ENCODE peak calls at places on chromosomes 4 and X, in nine cellular contexts. D is fibroblast of lung, L is transverse colon, F is lower lobe of right lung, O is uterus, P is H1, A is mesendoderm, Q is mammary epithelial cell, B is NT2/D1. T is an unnamed sample. For H3K27me3, the result is how much of the 10 kb centered on the place peaks cover.

GRCh38 chr4:158322119-158322518 is 111.8 kb downstream of the TMEM144 start:
- DNase-seq in B (no peak), F (no peak), Q (no peak), D (no peak), A (peak), L (no peak), O (no peak), P (no peak), T (no peak)

GRCh38 chr4:41360214-41360910 is 103.6 kb downstream of the UCHL1 start:
- DNase-seq in B (no peak), D (peak), O (no peak), L (peak), F (peak), A (peak), Q (peak), P (no peak), T (peak)

GRCh38 chrX:19007011-19007410 is 23.1 kb upstream of the PHKA2 start:
- DNase-seq in L (no peak), Q (no peak), O (no peak), A (no peak), D (no peak), B (no peak), P (no peak), F (no peak), T (no peak)

GRCh38 chrX:44456685-44457084 is 86.0 kb downstream of the FUNDC1 start:
- DNase-seq in B (no peak), O (no peak), L (no peak), A (no peak), D (no peak), P (no peak), Q (peak), F (no peak), T (no peak)

GRCh38 chr4:168587326-168588125 is 90.7 kb downstream of the PALLD start:
- DNase-seq in A (peak), L (no peak), F (no peak), B (no peak), O (peak), Q (peak), D (peak), P (no peak), T (no peak)

GRCh38 chrX:153861733-153862300 is 24.2 kb downstream of the L1CAM start:
- DNase-seq in L (no peak), F (no peak), B (no peak), Q (no peak), D (no peak), A (no peak), P (no peak), O (no peak), T (peak)

GRCh38 chrX:150731795-150732194 is 38.6 kb downstream of the MTMR1 start:
- DNase-seq in A (no peak), O (no peak), P (no peak), L (no peak), Q (peak), F (no peak), B (no peak), D (peak), T (no peak)

GRCh38 chr4:24219171-24219570 is 329.3 kb upstream of the PPARGC1A start:
- DNase-seq in F (no peak), P (no peak), L (no peak), O (no peak), A (peak), B (no peak), D (no peak), Q (no peak), T (no peak)

GRCh38 chr4:167903291-167903721 is 189.0 kb upstream of the ANXA10 start:
- DNase-seq in P (no peak), A (no peak), L (no peak), F (no peak), B (no peak), O (no peak), Q (peak), D (peak), T (no peak)

GRCh38 chr4:182918044-182918607 is 940 bp upstream of the DCTD start:
- DNase-seq in L (no peak), Q (peak), P (no peak), D (no peak), F (no peak), B (no peak), O (no peak), A (no peak), T (no peak)

GRCh38 chrX:130594453-130594916 is 192.7 kb downstream of the RBMX2 start:
- DNase-seq in A (no peak), L (no peak), Q (no peak), D (no peak), B (no peak), P (no peak), F (no peak), O (no peak), T (no peak)

GRCh38 chrX:85111347-85111746 is 107.7 kb downstream of the APOOL start:
- DNase-seq in Q (no peak), D (peak), F (no peak), L (no peak), P (no peak), A (no peak), B (no peak), O (no peak), T (no peak)

GRCh38 chr4:30617836-30618235 is 102.3 kb upstream of the PCDH7 start:
- DNase-seq in F (no peak), O (no peak), P (no peak), D (no peak), Q (no peak), A (no peak), L (no peak), B (no peak), T (no peak)

GRCh38 chrX:8987672-8988250 is 46.2 kb downstream of the FAM9B start:
- DNase-seq in P (no peak), F (no peak), A (no peak), Q (no peak), O (no peak), D (no peak), B (no peak), L (no peak), T (no peak)

GRCh38 chr4:21697583-21697982 is 251.0 kb downstream of the KCNIP4 start:
- DNase-seq in P (peak), B (peak), L (no peak), D (peak), A (peak), Q (peak), F (peak), O (no peak), T (peak)

GRCh38 chrX:146435472-146435871 is 374.1 kb upstream of the CXorf51B start:
- DNase-seq in D (no peak), P (no peak), L (no peak), F (no peak), O (no peak), Q (no peak), B (no peak), A (no peak), T (no peak)

GRCh38 chrX:18994713-18995112 is 10.8 kb upstream of the PHKA2 start:
- DNase-seq in O (no peak), Q (peak), B (no peak), D (peak), A (no peak), P (no peak), L (no peak), F (no peak), T (no peak)

GRCh38 chrX:48278958-48279357 is 23.8 kb downstream of the SSX1 start:
- DNase-seq in D (no peak), A (peak), L (no peak), P (no peak), Q (no peak), F (no peak), O (no peak), B (peak), T (peak)

GRCh38 chrX:23832750-23833149 is 49.8 kb downstream of the SAT1 start:
- DNase-seq in F (no peak), Q (no peak), A (no peak), P (no peak), D (no peak), L (no peak), B (no peak), O (no peak), T (no peak)

GRCh38 chrX:93695981-93696380 is 22.0 kb downstream of the FAM133A start:
- DNase-seq in A (no peak), O (no peak), Q (no peak), F (no peak), B (no peak), D (no peak), P (no peak), L (no peak), T (no peak)

GRCh38 chrX:144730486-144730885 is 516.8 kb upstream of the SPANXN1 start:
- DNase-seq in P (no peak), A (no peak), F (no peak), O (no peak), B (no peak), L (no peak), Q (peak), D (no peak), T (no peak)

GRCh38 chr4:163707873-163708272 is 213.4 kb downstream of the TMA16 start:
- DNase-seq in B (no peak), A (peak), P (no peak), F (no peak), D (no peak), O (no peak), L (no peak), Q (no peak), T (no peak)

GRCh38 chr4:173317003-173317402 is 17.2 kb downstream of the HMGB2 start:
- DNase-seq in F (no peak), Q (no peak), P (no peak), O (no peak), L (no peak), A (peak), D (no peak), B (no peak), T (peak)

GRCh38 chrX:115966920-115967319 is 203.6 kb upstream of the AGTR2 start:
- DNase-seq in D (no peak), Q (no peak), P (no peak), F (no peak), O (no peak), A (no peak), B (no peak), L (no peak), T (peak)

GRCh38 chr4:98514930-98515809 is 143.2 kb downstream of the TSPAN5 start:
- DNase-seq in Q (no peak), B (no peak), D (no peak), F (no peak), O (no peak), P (no peak), A (peak), L (no peak), T (no peak)

GRCh38 chrX:123971963-123972362 is 10.5 kb downstream of the STAG2 start:
- DNase-seq in A (no peak), B (no peak), Q (no peak), D (peak), O (no peak), P (no peak), L (no peak), F (no peak), T (no peak)

GRCh38 chrX:71489540-71489939 is 43.4 kb upstream of the OGT start:
- DNase-seq in F (no peak), A (no peak), O (no peak), L (no peak), D (no peak), P (no peak), Q (no peak), B (no peak), T (no peak)

GRCh38 chr4:189771696-189772361 is 168.8 kb upstream of the FRG1 start:
- DNase-seq in L (no peak), A (no peak), P (no peak), Q (peak), D (no peak), O (no peak), B (no peak), F (no peak), T (no peak)

GRCh38 chrX:13087322-13088154 is 43.1 kb upstream of the FAM9C start:
- DNase-seq in Q (peak), F (no peak), B (no peak), D (no peak), P (no peak), A (no peak), L (peak), O (no peak), T (no peak)

GRCh38 chr4:154490589-154491340 is 834 bp downstream of the DCHS2 start:
- DNase-seq in Q (no peak), B (no peak), F (no peak), D (no peak), O (peak), A (peak), L (peak), P (no peak), T (peak)

GRCh38 chr4:180150818-180151217 is 2092.4 kb upstream of the TENM3 start:
- DNase-seq in B (no peak), F (no peak), Q (no peak), D (peak), L (no peak), O (no peak), A (no peak), P (no peak), T (no peak)

GRCh38 chr4:163404080-163404479 is 60.4 kb downstream of the NPY5R start:
- DNase-seq in A (peak), L (no peak), Q (no peak), B (no peak), F (no peak), P (no peak), O (no peak), D (no peak), T (no peak)

GRCh38 chrX:637660-638481 is 7.3 kb downstream of the SHOX start:
- DNase-seq in F (no peak), D (no peak), B (no peak), P (no peak), Q (no peak), A (no peak), O (no peak), L (no peak), T (no peak)
- H3K27me3 ChIP-seq in F (half or more), D (under half), B (half or more), P (half or more), Q (under half), A (half or more), O (under half), L (half or more), T (under half)

DNA sequence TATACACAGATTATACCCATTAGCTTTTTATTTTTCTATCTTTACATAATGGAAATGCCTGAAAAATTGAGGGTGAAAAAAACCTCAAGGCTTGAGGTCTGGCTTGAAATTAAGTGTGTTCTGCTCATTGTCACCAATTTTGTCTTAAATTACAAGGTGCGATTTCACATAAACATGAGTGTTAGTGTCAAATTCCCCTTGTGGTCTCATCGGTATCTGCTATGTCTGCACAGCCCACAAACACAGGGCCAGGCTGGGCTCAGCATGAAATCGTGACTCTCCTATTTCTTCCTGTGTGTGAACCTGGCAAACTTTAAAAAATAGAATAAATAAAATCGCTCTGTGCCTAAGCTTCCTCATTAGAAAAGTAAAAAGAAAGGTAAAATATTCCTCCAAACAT is 109.1 kb downstream of the CRLF2 start:
- DNase-seq in B (no peak), L (no peak), O (no peak), F (no peak), Q (no peak), D (no peak), A (no peak), P (no peak), T (no peak)
- H3K27me3 ChIP-seq in B (under half), L (under half), O (under half), F (under half), Q (under half), D (under half), A (under half), P (under half), T (under half)

GRCh38 chr4:4858527-4858926 is 938 bp upstream of the MSX1 start:
- DNase-seq in P (no peak), Q (no peak), D (no peak), B (no peak), O (no peak), A (peak), F (no peak), L (no peak), T (no peak)

GRCh38 chr4:4857809-4858508 is 1.5 kb upstream of the MSX1 start:
- DNase-seq in P (no peak), D (no peak), Q (no peak), O (no peak), B (no peak), L (no peak), F (no peak), A (peak), T (no peak)

GRCh38 chr4:4860381-4860802 is 927 bp downstream of the MSX1 start:
- DNase-seq in P (no peak), L (no peak), F (no peak), D (no peak), B (no peak), Q (no peak), A (no peak), O (no peak), T (no peak)

GRCh38 chr4:4859799-4860380 is 425 bp downstream of the MSX1 start:
- DNase-seq in O (no peak), A (no peak), L (no peak), Q (no peak), B (no peak), D (no peak), F (no peak), P (no peak), T (peak)

DNA sequence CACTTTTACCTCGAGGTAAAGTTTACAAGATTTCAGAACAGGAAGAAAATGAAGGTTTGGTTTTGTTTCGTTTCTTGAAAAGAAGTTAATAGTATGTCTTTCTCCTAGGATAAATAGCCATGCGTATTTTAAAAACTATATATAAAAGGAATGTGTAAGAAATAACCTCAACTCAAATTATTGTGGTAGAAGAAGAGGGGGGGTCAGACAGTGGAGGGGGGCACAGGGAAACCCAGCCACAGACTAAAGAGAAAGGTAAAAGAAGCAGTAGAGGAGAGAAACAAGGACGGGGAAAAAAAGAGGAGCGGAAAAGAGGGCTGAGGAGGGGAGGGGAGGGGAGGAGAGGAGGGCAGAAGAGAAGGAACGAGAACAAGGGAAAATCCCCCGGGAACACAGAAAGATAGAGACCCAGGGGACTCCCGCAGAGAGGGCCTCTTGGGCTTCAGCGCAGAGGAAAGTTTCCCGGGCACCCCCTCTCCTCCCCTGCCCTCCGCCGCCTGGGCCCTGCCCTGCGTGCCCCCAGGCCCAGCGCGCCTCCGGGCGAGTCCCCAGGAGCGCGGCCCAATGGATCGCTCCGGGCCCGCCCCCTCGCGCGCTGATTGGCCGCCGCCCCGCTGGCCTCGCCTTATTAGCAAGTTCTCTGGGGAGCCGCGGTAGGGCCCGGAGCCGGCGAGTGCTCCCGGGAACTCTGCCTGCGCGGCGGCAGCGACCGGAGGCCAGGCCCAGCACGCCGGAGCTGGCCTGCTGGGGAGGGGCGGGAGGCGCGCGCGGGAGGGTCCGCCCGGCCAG is at the start of gene MSX1:
- DNase-seq in D (peak), O (peak), Q (peak), A (peak), B (peak), P (peak), L (peak), F (peak), T (peak)
- H3K27me3 ChIP-seq in D (under half), O (under half), Q (half or more), A (under half), B (half or more), P (half or more), L (half or more), F (half or more), T (half or more)

DNA sequence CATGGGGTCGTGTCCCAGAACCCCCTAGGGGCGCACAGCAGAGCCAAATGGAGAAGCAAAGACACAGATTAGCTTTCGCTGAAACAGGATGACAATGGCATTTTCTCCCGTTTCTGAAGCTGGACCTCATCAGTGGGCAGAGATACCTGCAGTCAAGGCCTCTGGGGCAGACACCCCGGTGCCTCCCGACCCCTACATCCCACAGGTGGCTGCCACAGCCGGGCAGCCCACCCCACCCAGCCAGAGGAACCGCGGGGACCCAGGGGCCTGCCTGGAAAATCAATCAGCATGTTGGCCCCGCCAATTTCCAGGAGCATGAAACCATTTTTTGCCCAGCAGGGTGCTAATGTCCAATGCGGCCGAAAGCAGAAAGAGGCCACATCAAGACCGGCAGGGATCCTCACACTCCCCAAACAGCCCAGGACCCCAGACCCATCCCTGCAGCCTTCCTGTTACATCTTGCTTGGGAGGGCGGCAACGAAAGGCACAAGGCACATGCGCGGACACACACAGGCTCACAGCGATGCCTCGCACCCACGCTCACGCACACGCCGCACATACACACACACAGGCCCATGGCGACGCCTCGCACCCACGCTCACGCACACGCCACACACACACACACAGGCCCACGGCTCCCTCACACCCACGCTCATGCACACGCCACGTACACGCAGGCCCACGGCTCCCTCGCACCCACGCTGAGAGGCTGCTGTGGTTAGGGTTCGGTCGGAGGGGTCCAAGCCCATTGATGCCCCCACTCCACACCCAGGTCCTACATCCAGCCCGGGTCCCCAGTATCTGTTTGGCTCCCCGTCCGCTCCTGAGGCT is 130.6 kb upstream of the NKX1-1 start:
- DNase-seq in F (peak), P (no peak), Q (no peak), O (no peak), B (no peak), D (no peak), L (no peak), A (no peak), T (no peak)
- H3K27me3 ChIP-seq in F (under half), P (under half), Q (under half), O (under half), B (under half), D (under half), L (under half), A (under half), T (under half)

GRCh38 chr4:3851211-3851610 is 85.0 kb downstream of the ADRA2C start:
- DNase-seq in P (no peak), D (no peak), A (peak), L (no peak), B (peak), Q (peak), F (no peak), O (no peak), T (no peak)
- H3K27me3 ChIP-seq in P (under half), D (under half), A (under half), L (under half), B (under half), Q (under half), F (under half), O (under half), T (under half)

T was measured in BE2C.